ENCODE peak calls at places on chromosome 2, in seven cellular contexts. G is body of pancreas, V is sigmoid colon, L is esophagus muscularis mucosa, Z is thyroid gland, E is testis, I is mammary epithelial cell. K is an unnamed sample.

GRCh38 chr2:179251865-179252264 is 12.8 kb downstream of the SESTD1 start:
- DNase-seq in G (no peak), V (no peak), L (no peak), Z (no peak), E (no peak), I (no peak), K (no peak)

GRCh38 chr2:48617618-48618017 is at the start of gene GTF2A1L:
- DNase-seq in G (no peak), V (no peak), L (no peak), Z (no peak), E (peak), I (no peak), K (no peak)

GRCh38 chr2:7986431-7986830 is 695.4 kb upstream of the ID2 start:
- DNase-seq in G (no peak), V (no peak), L (no peak), Z (no peak), E (no peak), I (peak), K (no peak)

GRCh38 chr2:118003396-118003824 is 10.5 kb downstream of the CCDC93 start:
- DNase-seq in G (peak), V (peak), L (no peak), Z (peak), E (peak), I (peak), K (peak)

GRCh38 chr2:239960929-239961661 is 64.0 kb downstream of the NDUFA10 start:
- DNase-seq in G (peak), V (no peak), L (no peak), Z (no peak), E (no peak), I (no peak), K (no peak)

GRCh38 chr2:132651115-132652099 is 18.6 kb downstream of the LYPD1 start:
- DNase-seq in G (peak), V (no peak), L (no peak), Z (peak), E (no peak), I (no peak), K (peak)

GRCh38 chr2:136060401-136060940 is 57.5 kb downstream of the CXCR4 start:
- DNase-seq in G (no peak), V (no peak), L (no peak), Z (no peak), E (no peak), I (no peak), K (no peak)

GRCh38 chr2:163658556-163658955 is 77.3 kb downstream of the FIGN start:
- DNase-seq in G (no peak), V (no peak), L (no peak), Z (no peak), E (no peak), I (peak), K (peak)

GRCh38 chr2:98935111-98935770 is 784 bp downstream of the CRACDL start:
- DNase-seq in G (no peak), V (no peak), L (peak), Z (peak), E (no peak), I (peak), K (no peak)

GRCh38 chr2:53077413-53077812 is 690.2 kb upstream of the CHAC2 start:
- DNase-seq in G (no peak), V (no peak), L (no peak), Z (no peak), E (no peak), I (no peak), K (no peak)

GRCh38 chr2:96763511-96764252 is 3.0 kb downstream of the CNNM4 start:
- DNase-seq in G (no peak), V (no peak), L (no peak), Z (peak), E (no peak), I (no peak), K (peak)

GRCh38 chr2:239942871-239943311 is 82.3 kb downstream of the NDUFA10 start:
- DNase-seq in G (peak), V (peak), L (no peak), Z (no peak), E (no peak), I (no peak), K (no peak)

GRCh38 chr2:54572636-54573531 is 116.8 kb downstream of the SPTBN1 start:
- DNase-seq in G (no peak), V (no peak), L (no peak), Z (no peak), E (no peak), I (peak), K (peak)

GRCh38 chr2:66545227-66545626 is 110.3 kb downstream of the MEIS1 start:
- DNase-seq in G (no peak), V (no peak), L (no peak), Z (no peak), E (no peak), I (no peak), K (no peak)

GRCh38 chr2:19649107-19649506 is 252.7 kb downstream of the TTC32 start:
- DNase-seq in G (no peak), V (no peak), L (peak), Z (no peak), E (no peak), I (peak), K (no peak)

GRCh38 chr2:222706616-222707015 is 35.2 kb downstream of the MOGAT1 start:
- DNase-seq in G (no peak), V (no peak), L (no peak), Z (no peak), E (no peak), I (no peak), K (no peak)

GRCh38 chr2:121471571-121472464 is 58.9 kb upstream of the RNU4ATAC start:
- DNase-seq in G (no peak), V (no peak), L (no peak), Z (no peak), E (no peak), I (no peak), K (no peak)

GRCh38 chr2:55204536-55204935 is 27.6 kb downstream of the CLHC1 start:
- DNase-seq in G (no peak), V (no peak), L (no peak), Z (no peak), E (no peak), I (no peak), K (no peak)

GRCh38 chr2:177604291-177605065 is 211.9 kb downstream of the AGPS start:
- DNase-seq in G (no peak), V (no peak), L (peak), Z (no peak), E (peak), I (peak), K (peak)

GRCh38 chr2:135744761-135745314 is 3.2 kb downstream of the UBXN4 start:
- DNase-seq in G (peak), V (no peak), L (no peak), Z (peak), E (peak), I (peak), K (peak)

GRCh38 chr2:234335676-234336228 is 161.1 kb downstream of the ARL4C start:
- DNase-seq in G (peak), V (peak), L (peak), Z (peak), E (peak), I (peak), K (peak)

GRCh38 chr2:85890522-85891176 is 1.9 kb upstream of the ST3GAL5 start:
- DNase-seq in G (no peak), V (no peak), L (no peak), Z (no peak), E (no peak), I (no peak), K (no peak)

GRCh38 chr2:12352891-12353290 is 363.8 kb upstream of the TRIB2 start:
- DNase-seq in G (peak), V (no peak), L (no peak), Z (no peak), E (no peak), I (no peak), K (no peak)
- H3K4me3 ChIP-seq in G (no peak), V (no peak), L (no peak), Z (no peak), E (no peak), I (no peak), K (no peak)

GRCh38 chr2:69742170-69742952 is 427 bp downstream of the ANXA4 start:
- DNase-seq in G (peak), V (peak), L (no peak), Z (no peak), E (peak), I (peak), K (peak)

GRCh38 chr2:69743847-69744264 is 1.9 kb downstream of the ANXA4 start:
- DNase-seq in G (peak), V (no peak), L (no peak), Z (no peak), E (no peak), I (no peak), K (no peak)

GRCh38 chr2:69735696-69736095 is 6.2 kb upstream of the ANXA4 start:
- DNase-seq in G (peak), V (no peak), L (no peak), Z (peak), E (peak), I (no peak), K (no peak)

GRCh38 chr2:69744456-69744855 is 2.5 kb downstream of the ANXA4 start:
- DNase-seq in G (no peak), V (no peak), L (no peak), Z (no peak), E (no peak), I (no peak), K (no peak)

DNA sequence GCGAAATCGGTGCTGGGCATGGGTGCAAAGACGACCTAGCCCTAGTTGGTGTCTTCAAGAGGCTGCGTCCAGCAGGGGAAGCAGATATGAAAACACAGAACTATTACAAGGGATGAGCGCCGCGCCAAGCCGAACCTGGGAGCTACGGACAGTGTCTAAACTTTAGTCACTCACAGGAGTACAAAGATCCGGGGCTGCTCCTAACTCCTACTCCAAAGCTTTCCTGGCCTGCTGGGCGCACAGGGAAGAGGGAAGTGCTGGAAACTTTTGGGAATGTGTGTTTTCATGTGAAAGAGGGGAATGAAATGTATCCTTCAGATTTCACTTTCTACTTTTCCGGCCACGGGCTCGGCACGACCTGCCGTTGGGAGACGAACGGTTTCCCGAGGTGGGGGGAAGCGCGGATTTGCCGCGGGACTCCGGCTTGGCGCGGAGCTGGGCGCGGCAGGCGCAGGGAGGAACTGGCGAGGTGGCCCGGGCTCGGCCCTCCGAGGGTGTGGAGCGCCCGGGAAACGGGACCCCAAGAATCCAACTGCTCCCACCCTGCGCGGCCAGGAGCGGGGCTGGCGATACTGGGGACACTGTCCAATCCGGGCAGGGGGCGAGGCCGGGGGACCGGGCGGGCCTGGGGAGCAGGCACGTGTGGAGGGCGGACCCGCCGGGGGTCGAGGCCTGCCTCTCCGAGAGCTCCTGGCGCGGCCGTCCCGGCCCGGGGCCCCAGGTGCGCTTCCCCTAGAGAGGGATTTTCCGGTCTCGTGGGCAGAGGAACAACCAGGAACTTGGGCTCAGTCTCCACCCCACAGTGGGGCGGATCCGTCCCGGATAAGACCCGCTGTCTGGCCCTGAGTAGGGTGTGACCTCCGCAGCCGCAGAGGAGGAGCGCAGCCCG is at the start of gene ANXA4:
- DNase-seq in G (peak), V (peak), L (peak), Z (peak), E (peak), I (peak), K (peak)
- TF ChIP-seq CTCF in G (peak), V (no peak), L (no peak), Z (peak), E (no peak), I (peak), K (peak)

GRCh38 chr2:224579411-224579810 is 5.8 kb downstream of the CUL3 start:
- DNase-seq in G (no peak), V (no peak), L (no peak), Z (no peak), E (no peak), I (peak), K (peak)

GRCh38 chr2:224574423-224575084 is 10.6 kb downstream of the CUL3 start:
- DNase-seq in G (no peak), V (no peak), L (no peak), Z (no peak), E (no peak), I (no peak), K (peak)

GRCh38 chr2:224576098-224576715 is 9.0 kb downstream of the CUL3 start:
- DNase-seq in G (no peak), V (no peak), L (no peak), Z (no peak), E (no peak), I (no peak), K (no peak)

GRCh38 chr2:224580248-224580647 is 4.9 kb downstream of the CUL3 start:
- DNase-seq in G (no peak), V (no peak), L (no peak), Z (no peak), E (no peak), I (no peak), K (no peak)

GRCh38 chr2:224577541-224577940 is 7.6 kb downstream of the CUL3 start:
- DNase-seq in G (no peak), V (no peak), L (no peak), Z (no peak), E (no peak), I (no peak), K (no peak)
- H3K27ac ChIP-seq in G (no peak), V (no peak), L (no peak), Z (no peak), E (no peak), I (no peak), K (no peak)

GRCh38 chr2:134441153-134441863 is 187.4 kb downstream of the MGAT5 start:
- DNase-seq in G (peak), V (no peak), L (no peak), Z (no peak), E (no peak), I (no peak), K (no peak)
- H3K4me3 ChIP-seq in G (no peak), V (no peak), L (no peak), Z (no peak), E (no peak), I (no peak), K (no peak)

GRCh38 chr2:214311031-214311533 is 99.8 kb upstream of the VWC2L start:
- DNase-seq in G (no peak), V (no peak), L (no peak), Z (no peak), E (no peak), I (no peak), K (no peak)
- TF ChIP-seq CTCF in G (no peak), V (no peak), L (no peak), Z (no peak), E (no peak), I (peak), K (no peak)

GRCh38 chr2:112629823-112630222 is 15.9 kb upstream of the SLC20A1 start:
- DNase-seq in G (no peak), V (no peak), L (peak), Z (no peak), E (no peak), I (no peak), K (no peak)
- H3K27ac ChIP-seq in G (no peak), V (no peak), L (no peak), Z (no peak), E (no peak), I (peak), K (no peak)

GRCh38 chr2:119432882-119433522 is 1.3 kb downstream of the TMEM37 start:
- DNase-seq in G (no peak), V (no peak), L (no peak), Z (no peak), E (no peak), I (no peak), K (no peak)
- H3K4me3 ChIP-seq in G (no peak), V (peak), L (peak), Z (peak), E (peak), I (no peak), K (no peak)

K was measured in cardiac muscle cell.